ENCODE peak calls at places on chromosomes 3 and 15, in four cellular contexts. D is H9, G is IMR-90, V is trophoblast cell. X is an unnamed sample.

GRCh38 chr3:76021376-76021775 is 236.0 kb upstream of the ZNF717 start:
- DNase-seq in G (peak), D (no peak), V (no peak), X (no peak)

GRCh38 chr3:186589115-186589514 is 18.6 kb downstream of the DNAJB11 start:
- DNase-seq in D (no peak), G (peak), V (peak), X (no peak)

GRCh38 chr3:166531730-166532129 is 694.5 kb upstream of the BCHE start:
- DNase-seq in V (no peak), D (no peak), G (no peak), X (no peak)

GRCh38 chr15:72197460-72198409 is at the start of gene GRAMD2A:
- DNase-seq in D (peak), V (peak), G (no peak), X (no peak)

GRCh38 chr3:160676547-160677303 is at the start of gene ARL14:
- DNase-seq in D (no peak), G (peak), V (peak), X (no peak)

GRCh38 chr3:130963878-130964277 is 62.7 kb downstream of the ASTE1 start:
- DNase-seq in V (peak), G (peak), D (no peak), X (peak)

GRCh38 chr15:80609512-80609946 is 85.6 kb upstream of the ABHD17C start:
- DNase-seq in V (no peak), D (no peak), G (no peak), X (no peak)

GRCh38 chr15:72994778-72995177 is 57.5 kb upstream of the NEO1 start:
- DNase-seq in D (no peak), V (no peak), G (no peak), X (no peak)

GRCh38 chr3:177640319-177640997 is 443.2 kb upstream of the TBL1XR1 start:
- DNase-seq in G (no peak), D (peak), V (no peak), X (no peak)

GRCh38 chr3:39180546-39181346 is 11.6 kb downstream of the XIRP1 start:
- DNase-seq in V (peak), D (peak), G (peak), X (peak)

GRCh38 chr3:154143873-154144272 is 22.7 kb downstream of the ARHGEF26 start:
- DNase-seq in V (no peak), G (no peak), D (no peak), X (peak)

GRCh38 chr3:127694467-127695215 is 21.9 kb downstream of the ABTB1 start:
- DNase-seq in G (peak), D (peak), V (no peak), X (no peak)

GRCh38 chr15:90400759-90401314 is 12.8 kb downstream of the IQGAP1 start:
- DNase-seq in D (peak), V (peak), G (peak), X (peak)

GRCh38 chr15:44033894-44034293 is 161.2 kb downstream of the FRMD5 start:
- DNase-seq in V (no peak), G (peak), D (no peak), X (no peak)

GRCh38 chr3:99499235-99499798 is 139.1 kb upstream of the COL8A1 start:
- DNase-seq in V (peak), G (peak), D (no peak), X (no peak)

GRCh38 chr15:73295630-73296286 is 73.0 kb downstream of the HCN4 start:
- DNase-seq in V (no peak), D (no peak), G (peak), X (no peak)

GRCh38 chr3:179503152-179503551 is 51.9 kb upstream of the GNB4 start:
- DNase-seq in V (no peak), D (no peak), G (no peak), X (no peak)

GRCh38 chr3:26011276-26011675 is 221.4 kb downstream of the OXSM start:
- DNase-seq in V (no peak), G (no peak), D (no peak), X (no peak)

GRCh38 chr3:197749601-197750395 is at the start of gene FYTTD1:
- DNase-seq in G (peak), D (peak), V (peak), X (peak)

GRCh38 chr15:81111510-81112375 is 22.3 kb upstream of the CFAP161 start:
- DNase-seq in V (no peak), G (no peak), D (no peak), X (no peak)

GRCh38 chr15:63915888-63916731 is 82.4 kb upstream of the HERC1 start:
- DNase-seq in D (peak), G (peak), V (no peak), X (no peak)

GRCh38 chr15:66646308-66646707 is 55.7 kb upstream of the SMAD6 start:
- DNase-seq in G (no peak), D (no peak), V (no peak), X (no peak)

GRCh38 chr15:22778796-22779195 is 7.6 kb upstream of the NIPA1 start:
- DNase-seq in V (no peak), D (no peak), G (no peak), X (no peak)

GRCh38 chr3:144456041-144456440 is 484.4 kb downstream of the DIPK2A start:
- DNase-seq in D (no peak), V (no peak), G (no peak), X (no peak)

GRCh38 chr3:69006083-69006482 is 7.4 kb downstream of the EOGT start:
- DNase-seq in V (no peak), G (no peak), D (no peak), X (no peak)

GRCh38 chr3:111617406-111617805 is 22.3 kb upstream of the ZBED2 start:
- DNase-seq in G (no peak), D (no peak), V (no peak), X (no peak)

GRCh38 chr3:183895296-183895695 is 10.6 kb upstream of the PARL start:
- DNase-seq in G (peak), V (peak), D (no peak), X (peak)

GRCh38 chr15:99016680-99017321 is 9.2 kb upstream of the PGPEP1L start:
- DNase-seq in V (no peak), G (peak), D (no peak), X (no peak)

GRCh38 chr3:61613666-61614065 is 52.3 kb downstream of the PTPRG start:
- DNase-seq in D (no peak), V (no peak), G (no peak), X (no peak)

GRCh38 chr3:151379083-151379734 is 5.3 kb downstream of the P2RY12 start:
- DNase-seq in D (peak), V (no peak), G (no peak), X (peak)

GRCh38 chr3:113242091-113242581 is 30.8 kb downstream of the BOC start:
- DNase-seq in G (peak), V (no peak), D (peak), X (no peak)
- H3K4me2 ChIP-seq in G (peak), V (no peak), D (peak), X (no peak)

GRCh38 chr15:36161108-36161507 is 418.3 kb upstream of the CDIN1 start:
- DNase-seq in V (no peak), G (no peak), D (no peak), X (no peak)

GRCh38 chr15:36156855-36157521 is 422.4 kb upstream of the CDIN1 start:
- DNase-seq in D (no peak), V (peak), G (peak), X (no peak)

DNA sequence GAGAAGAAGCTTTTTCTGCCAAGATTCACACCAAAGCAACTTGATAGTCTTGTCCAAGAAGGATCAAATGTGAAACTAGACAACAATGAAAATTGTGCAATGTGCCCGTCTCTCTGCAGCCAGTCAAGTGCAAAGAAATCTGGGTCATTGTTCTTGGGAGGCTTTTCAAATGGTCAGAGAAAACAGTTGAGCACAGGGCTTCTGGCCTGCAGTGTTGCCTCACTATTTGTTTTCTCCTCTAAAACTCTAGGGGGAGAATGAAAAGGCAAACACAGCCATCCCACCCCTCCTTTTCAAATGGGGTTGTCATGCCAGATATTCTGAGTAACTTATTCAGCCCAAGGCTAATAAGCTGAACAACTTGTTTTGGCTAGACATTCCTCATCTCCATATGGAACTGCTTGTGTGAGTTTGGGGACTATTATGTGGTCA is 417.6 kb upstream of the CDIN1 start:
- DNase-seq in G (no peak), D (peak), V (no peak), X (peak)
- H2AFZ ChIP-seq in G (no peak), D (no peak), V (no peak), X (peak)

GRCh38 chr3:17157713-17158112 is 273.0 kb downstream of the PLCL2 start:
- DNase-seq in D (no peak), G (peak), V (no peak), X (no peak)
- H3K23ac ChIP-seq in D (no peak), G (no peak), V (no peak), X (no peak)

GRCh38 chr3:13878711-13879101 is 1.2 kb downstream of the WNT7A start:
- DNase-seq in V (no peak), D (peak), G (no peak), X (peak)

GRCh38 chr3:13879946-13880810 is at the start of gene WNT7A:
- DNase-seq in D (peak), G (no peak), V (peak), X (peak)

GRCh38 chr3:13881536-13882410 is 1.9 kb upstream of the WNT7A start:
- DNase-seq in D (peak), V (no peak), G (no peak), X (no peak)

GRCh38 chr3:13879102-13879945 is 547 bp downstream of the WNT7A start:
- DNase-seq in D (peak), G (no peak), V (peak), X (peak)

DNA sequence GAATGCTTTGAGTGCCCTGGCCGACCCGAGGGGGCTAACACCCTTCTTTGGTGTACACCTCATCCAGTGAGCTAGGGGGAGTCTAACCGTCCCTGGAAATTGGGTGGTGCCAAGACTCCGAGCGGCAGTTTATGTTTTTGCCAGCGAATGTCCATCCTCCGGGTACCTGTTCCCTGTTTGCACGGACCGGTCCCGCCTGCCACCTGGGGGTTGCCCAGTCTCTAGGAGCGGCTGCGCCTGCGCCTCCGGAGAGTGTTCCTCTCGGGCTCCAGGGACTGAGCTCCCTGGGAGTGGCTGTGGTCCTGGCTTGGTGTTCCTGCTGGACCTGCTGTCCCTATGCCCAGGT is 913 bp upstream of the WNT7A start:
- DNase-seq in V (peak), D (no peak), G (no peak), X (no peak)
- H3K4me2 ChIP-seq in V (peak), D (peak), G (no peak), X (no peak)

DNA sequence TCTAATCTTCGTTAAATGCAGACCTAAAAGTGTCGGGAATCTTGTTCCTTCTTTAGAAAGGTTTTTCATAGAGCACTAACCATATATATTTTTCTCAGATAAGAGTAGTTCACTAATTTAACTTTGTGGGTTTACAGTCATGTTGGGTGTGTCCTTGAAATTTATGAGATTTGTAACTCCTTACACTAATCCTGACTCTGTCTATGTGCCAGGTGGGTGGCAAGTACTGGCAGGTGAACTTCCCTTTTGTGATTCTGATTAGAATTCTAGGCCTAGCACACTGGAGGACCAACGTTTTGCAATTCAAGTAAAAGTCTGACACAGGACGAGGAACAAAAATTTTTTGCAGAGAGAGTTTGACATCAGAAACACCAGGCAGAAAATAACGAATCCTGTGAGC is 220.1 kb downstream of the P3H2 start:
- DNase-seq in G (no peak), V (no peak), D (no peak), X (no peak)
- H2AFZ ChIP-seq in G (no peak), V (no peak), D (no peak), X (no peak)

GRCh38 chr3:67654099-67654831 is at the start of gene SUCLG2:
- DNase-seq in D (peak), G (peak), V (peak), X (peak)
- H3K23ac ChIP-seq in D (no peak), G (peak), V (no peak), X (peak)

GRCh38 chr15:70236306-70237103 is 138.8 kb upstream of the TLE3 start:
- DNase-seq in V (no peak), D (no peak), G (peak), X (no peak)
- H3K4me2 ChIP-seq in V (no peak), D (no peak), G (no peak), X (no peak)

X was measured in neuronal stem cell.